ENCODE peak calls at places on chromosomes 3 and 15, in five cellular contexts. K, R, M, Q and B are unnamed samples.

GRCh38 chr3:125051715-125052581 is 3.8 kb downstream of the HEG1 start:
- DNase-seq in M (peak; percentile 91), Q (no peak), K (no peak), R (no peak), B (peak; percentile 61)

GRCh38 chr3:143331336-143331735 is 211.8 kb downstream of the CHST2 start:
- DNase-seq in Q (no peak), K (no peak), R (no peak), M (no peak), B (no peak)

GRCh38 chr15:57567909-57568308 is 23.8 kb upstream of the MYZAP start:
- DNase-seq in M (no peak), R (no peak), Q (no peak), K (no peak), B (no peak)

GRCh38 chr15:99511865-99512632 is 53.7 kb upstream of the MEF2A start:
- DNase-seq in K (no peak), R (no peak), Q (no peak), M (no peak), B (no peak)

GRCh38 chr3:73010158-73010557 is 13.5 kb downstream of the PPP4R2 start:
- DNase-seq in R (no peak), Q (peak; percentile 34), K (no peak), M (no peak), B (peak; percentile 65)

GRCh38 chr3:43759297-43759782 is 68.6 kb downstream of the ABHD5 start:
- DNase-seq in R (no peak), M (peak; percentile 87), Q (no peak), K (no peak), B (no peak)

GRCh38 chr15:92053727-92054316 is 200.3 kb downstream of the SLCO3A1 start:
- DNase-seq in M (no peak), K (no peak), Q (no peak), R (no peak), B (no peak)

GRCh38 chr3:187735837-187736236 is 9.4 kb downstream of the BCL6 start:
- DNase-seq in R (no peak), Q (no peak), M (no peak), K (no peak), B (no peak)

GRCh38 chr15:62850791-62851291 is 191.7 kb upstream of the TPM1 start:
- DNase-seq in R (no peak), M (peak; percentile 76), K (no peak), Q (peak; percentile 66), B (no peak)

GRCh38 chr15:58438956-58439355 is 7.2 kb downstream of the LIPC start:
- DNase-seq in R (peak; percentile 60), Q (no peak), M (peak; percentile 46), K (no peak), B (no peak)

GRCh38 chr15:77406846-77407245 is 13.1 kb downstream of the PEAK1 start:
- DNase-seq in M (no peak), K (no peak), R (no peak), Q (no peak), B (no peak)

DNA sequence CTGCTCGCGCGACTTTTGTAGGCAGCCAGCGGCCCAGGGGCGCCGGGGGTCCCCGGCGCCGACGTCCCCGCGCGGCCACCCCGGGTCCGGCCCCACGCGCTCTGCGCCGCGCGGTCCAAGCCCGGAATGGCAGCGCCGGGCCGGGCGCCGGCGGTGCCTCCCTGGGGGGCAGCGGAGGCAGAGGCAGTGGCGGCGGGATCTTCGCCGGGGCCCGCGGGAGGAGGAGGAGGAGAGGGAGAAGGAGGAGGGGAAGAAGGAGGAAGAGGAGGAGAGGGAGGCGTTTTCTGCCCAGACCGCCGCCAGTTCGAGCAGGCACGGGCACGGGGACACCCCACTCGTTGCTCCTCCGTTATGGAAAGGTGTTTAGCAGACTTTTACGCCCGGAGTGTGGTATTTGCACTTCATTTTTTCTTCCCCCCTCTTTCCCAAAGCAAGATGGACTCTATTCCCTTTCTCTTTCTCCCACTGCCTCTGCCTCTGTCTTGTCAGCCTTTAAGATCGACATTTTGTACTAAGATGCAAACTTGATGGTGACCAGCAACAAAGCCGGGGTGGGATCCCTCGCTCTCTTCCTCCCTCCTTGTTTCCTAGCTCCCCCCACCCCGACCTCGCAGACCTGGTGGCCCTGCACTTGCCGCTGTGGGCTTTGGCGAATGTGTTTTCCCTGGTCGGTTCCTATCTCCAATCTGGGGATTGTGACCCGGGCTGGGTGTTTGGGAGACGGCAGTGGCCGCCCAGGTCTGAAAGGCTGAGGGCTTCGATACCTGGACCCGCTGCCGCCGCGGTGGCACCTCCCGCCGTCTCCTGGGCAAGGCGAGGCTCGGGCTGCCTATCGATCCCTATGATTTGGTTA is 2.6 kb downstream of the BBX start:
- DNase-seq in M (no peak), R (no peak), K (no peak), Q (no peak), B (peak; percentile 45)
- TF ChIP-seq POLR2A in M (no peak), R (no peak), K (no peak), Q (no peak), B (no peak)

GRCh38 chr15:74135041-74135565 is 4.7 kb downstream of the ISLR2 start:
- DNase-seq in Q (no peak), K (no peak), M (no peak), R (no peak), B (no peak)
- H3K27me3 ChIP-seq in Q (no peaks in the 10 kb centered on the region), K (peaks cover 60% of the 10 kb centered on the region), M (peaks cover 90% of the 10 kb centered on the region), R (no peaks in the 10 kb centered on the region), B (no peaks in the 10 kb centered on the region)

GRCh38 chr3:36991923-36992805 is 767 bp downstream of the EPM2AIP1 start:
- DNase-seq in Q (no peak), R (no peak), K (no peak), M (peak; percentile 74), B (peak; percentile 30)

GRCh38 chr3:36992806-36993325 is at the start of gene EPM2AIP1:
- DNase-seq in M (no peak), Q (no peak), K (no peak), R (no peak), B (peak; percentile 100)

GRCh38 chr3:36989568-36989967 is 3.4 kb downstream of the EPM2AIP1 start:
- DNase-seq in K (no peak), M (no peak), Q (no peak), R (no peak), B (no peak)

GRCh38 chr3:36991147-36991546 is 1.8 kb downstream of the EPM2AIP1 start:
- DNase-seq in Q (no peak), K (no peak), M (no peak), R (no peak), B (peak; percentile 23)

GRCh38 chr3:36993326-36994283 is at the start of gene MLH1:
- DNase-seq in K (no peak), Q (peak; percentile 100), M (peak; percentile 100), R (peak; percentile 100), B (peak; percentile 95)
- TF ChIP-seq POLR2A in K (peak; percentile 84), Q (peak; percentile 28), M (peak; percentile 89), R (peak; percentile 94), B (peak; percentile 48)

DNA sequence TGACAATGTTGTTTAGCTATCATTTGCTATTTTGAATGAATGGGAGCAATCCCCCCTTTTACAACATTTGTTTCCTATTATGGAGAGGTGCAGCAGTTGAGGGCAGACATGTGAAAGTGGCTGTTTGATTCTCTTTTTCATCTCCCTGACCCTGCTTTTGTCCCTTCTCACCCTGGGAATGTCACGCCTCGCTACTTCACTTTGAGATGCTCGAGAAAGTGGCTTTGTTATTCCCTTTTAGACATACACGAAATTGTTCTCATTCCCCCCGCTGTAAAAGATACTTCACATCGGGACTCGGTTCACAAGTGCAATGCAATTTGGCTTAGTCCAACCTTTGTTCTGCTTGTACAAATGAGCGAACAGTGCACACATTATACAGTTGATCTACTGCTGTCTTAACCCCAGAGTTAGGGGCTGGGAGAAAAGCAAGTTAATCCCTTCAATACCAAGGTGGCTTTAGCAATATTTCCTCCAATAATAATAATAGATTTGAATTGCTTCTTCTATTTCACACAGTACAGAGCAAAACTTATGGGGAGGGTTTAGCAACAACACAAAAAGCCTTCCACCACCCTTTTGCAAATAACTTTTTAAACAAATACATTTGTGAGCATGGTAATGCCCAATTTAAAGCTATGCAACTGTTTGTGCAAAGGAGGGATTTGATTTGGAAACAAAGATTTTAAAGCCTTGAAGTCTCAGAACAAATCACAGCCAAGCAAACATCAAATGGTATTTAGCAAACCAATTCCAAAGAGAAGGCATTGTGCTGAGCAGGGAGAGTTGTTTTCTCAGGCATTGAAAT is 5.7 kb upstream of the FOXB1 start:
- DNase-seq in K (no peak), R (no peak), M (no peak), Q (no peak), B (no peak)
- H3K27me3 ChIP-seq in K (peaks cover 85% of the 10 kb centered on the region), R (peaks cover 30% of the 10 kb centered on the region), M (peaks cover 96% of the 10 kb centered on the region), Q (no peaks in the 10 kb centered on the region), B (peaks cover 11% of the 10 kb centered on the region)

GRCh38 chr3:134485075-134485536 is 679 bp downstream of the ANAPC13 start:
- DNase-seq in K (no peak), Q (no peak), M (no peak), R (no peak), B (no peak)

GRCh38 chr3:134487406-134487805 is 1.5 kb downstream of the CEP63 start:
- DNase-seq in K (no peak), M (no peak), R (no peak), Q (no peak), B (no peak)

GRCh38 chr3:134486577-134487041 is 752 bp downstream of the CEP63 start:
- DNase-seq in K (no peak), Q (no peak), R (no peak), M (peak; percentile 58), B (peak; percentile 41)

GRCh38 chr3:134483195-134483890 is 2.4 kb downstream of the ANAPC13 start:
- DNase-seq in Q (no peak), M (peak; percentile 91), K (no peak), R (no peak), B (no peak)

GRCh38 chr3:134485620-134486576 is at the start of the genes ANAPC13 and CEP63:
- DNase-seq in M (peak; percentile 99), R (peak; percentile 99), Q (peak; percentile 99), K (peak; percentile 91), B (peak; percentile 98)
- TF ChIP-seq POLR2A in M (peak; percentile 82), R (peak; percentile 77), Q (peak; percentile 73), K (peak; percentile 85), B (no peak)

DNA sequence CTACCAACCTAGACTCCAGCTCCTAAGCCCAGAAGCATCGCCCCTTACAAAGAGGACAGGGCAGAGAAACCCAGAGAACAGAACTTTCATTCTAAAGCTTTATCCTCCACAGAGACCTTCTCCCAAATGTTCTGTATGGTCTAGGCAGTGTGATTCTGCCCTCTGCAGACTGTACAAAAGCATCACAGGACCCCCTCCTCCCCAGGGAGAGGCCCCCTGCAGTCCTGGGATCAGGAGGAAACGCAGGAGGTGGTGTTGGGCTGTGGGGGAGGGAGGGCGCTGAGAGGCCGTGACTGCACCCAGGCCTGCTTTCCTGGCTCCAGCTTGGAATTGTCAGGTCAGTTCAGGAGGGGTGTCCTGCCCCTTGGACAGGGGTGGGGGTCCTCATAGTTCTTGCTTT is 101.3 kb downstream of the DGKG start:
- DNase-seq in K (no peak), R (no peak), M (no peak), Q (no peak), B (no peak)
- H3K27me3 ChIP-seq in K (no peaks in the 10 kb centered on the region), R (no peaks in the 10 kb centered on the region), M (peaks cover 16% of the 10 kb centered on the region), Q (no peaks in the 10 kb centered on the region), B (no peaks in the 10 kb centered on the region)